ENCODE peak calls at places on chromosomes 16 and 17, in six cellular contexts. One of them, this sample, is unnamed.

GRCh38 chr16:23924138-23924537 is 88.4 kb downstream of the PRKCB start:
- DNase-seq in activated T-cell treated with anti-CD3 and anti-CD28 coated beads, Interleukin-2, amount 50 U/mL, for 72 hours: peak
- DNase-seq in retina: no peak
- DNase-seq in stimulated activated CD8-positive, alpha-beta memory T cell treated with anti-CD3 and anti-CD28 coated beads, Interleukin-7, amount 100 ng/mL, for 24 hours: no peak
- DNase-seq in COR-L47: no peak
- DNase-seq in NCI-H460: no peak
- DNase-seq in this sample: no peak

GRCh38 chr16:81545470-81546175 is 101.0 kb downstream of the CMIP start:
- DNase-seq in activated T-cell treated with anti-CD3 and anti-CD28 coated beads, Interleukin-2, amount 50 U/mL, for 72 hours: no peak
- DNase-seq in retina: no peak
- DNase-seq in stimulated activated CD8-positive, alpha-beta memory T cell treated with anti-CD3 and anti-CD28 coated beads, Interleukin-7, amount 100 ng/mL, for 24 hours: no peak
- DNase-seq in COR-L47: no peak
- DNase-seq in NCI-H460: no peak
- DNase-seq in this sample: no peak

GRCh38 chr16:914453-914852 is 56.3 kb downstream of the LMF1 start:
- DNase-seq in activated T-cell treated with anti-CD3 and anti-CD28 coated beads, Interleukin-2, amount 50 U/mL, for 72 hours: peak
- DNase-seq in retina: no peak
- DNase-seq in stimulated activated CD8-positive, alpha-beta memory T cell treated with anti-CD3 and anti-CD28 coated beads, Interleukin-7, amount 100 ng/mL, for 24 hours: no peak
- DNase-seq in COR-L47: no peak
- DNase-seq in NCI-H460: no peak
- DNase-seq in this sample: no peak

GRCh38 chr16:54028013-54028412 is 258.6 kb downstream of the IRX3 start:
- DNase-seq in activated T-cell treated with anti-CD3 and anti-CD28 coated beads, Interleukin-2, amount 50 U/mL, for 72 hours: no peak
- DNase-seq in retina: no peak
- DNase-seq in stimulated activated CD8-positive, alpha-beta memory T cell treated with anti-CD3 and anti-CD28 coated beads, Interleukin-7, amount 100 ng/mL, for 24 hours: no peak
- DNase-seq in COR-L47: no peak
- DNase-seq in NCI-H460: no peak
- DNase-seq in this sample: no peak

GRCh38 chr16:50814541-50814940 is 72.7 kb downstream of the CYLD start:
- DNase-seq in activated T-cell treated with anti-CD3 and anti-CD28 coated beads, Interleukin-2, amount 50 U/mL, for 72 hours: no peak
- DNase-seq in retina: no peak
- DNase-seq in stimulated activated CD8-positive, alpha-beta memory T cell treated with anti-CD3 and anti-CD28 coated beads, Interleukin-7, amount 100 ng/mL, for 24 hours: no peak
- DNase-seq in COR-L47: no peak
- DNase-seq in NCI-H460: no peak
- DNase-seq in this sample: no peak

GRCh38 chr17:58232707-58233156 is 5.7 kb upstream of the LPO start:
- DNase-seq in activated T-cell treated with anti-CD3 and anti-CD28 coated beads, Interleukin-2, amount 50 U/mL, for 72 hours: peak
- DNase-seq in retina: no peak
- DNase-seq in stimulated activated CD8-positive, alpha-beta memory T cell treated with anti-CD3 and anti-CD28 coated beads, Interleukin-7, amount 100 ng/mL, for 24 hours: no peak
- DNase-seq in COR-L47: no peak
- DNase-seq in NCI-H460: no peak
- DNase-seq in this sample: no peak

GRCh38 chr17:44907696-44908470 is 7.4 kb downstream of the GFAP start:
- DNase-seq in activated T-cell treated with anti-CD3 and anti-CD28 coated beads, Interleukin-2, amount 50 U/mL, for 72 hours: no peak
- DNase-seq in retina: no peak
- DNase-seq in stimulated activated CD8-positive, alpha-beta memory T cell treated with anti-CD3 and anti-CD28 coated beads, Interleukin-7, amount 100 ng/mL, for 24 hours: no peak
- DNase-seq in COR-L47: no peak
- DNase-seq in NCI-H460: no peak
- DNase-seq in this sample: no peak

GRCh38 chr16:473046-474043 is 47.9 kb downstream of the RAB11FIP3 start:
- DNase-seq in activated T-cell treated with anti-CD3 and anti-CD28 coated beads, Interleukin-2, amount 50 U/mL, for 72 hours: no peak
- DNase-seq in retina: no peak
- DNase-seq in stimulated activated CD8-positive, alpha-beta memory T cell treated with anti-CD3 and anti-CD28 coated beads, Interleukin-7, amount 100 ng/mL, for 24 hours: no peak
- DNase-seq in COR-L47: no peak
- DNase-seq in NCI-H460: no peak
- DNase-seq in this sample: no peak

GRCh38 chr16:89221604-89222003 is 4.1 kb downstream of the ZNF778 start:
- DNase-seq in activated T-cell treated with anti-CD3 and anti-CD28 coated beads, Interleukin-2, amount 50 U/mL, for 72 hours: no peak
- DNase-seq in retina: no peak
- DNase-seq in stimulated activated CD8-positive, alpha-beta memory T cell treated with anti-CD3 and anti-CD28 coated beads, Interleukin-7, amount 100 ng/mL, for 24 hours: no peak
- DNase-seq in COR-L47: no peak
- DNase-seq in NCI-H460: no peak
- DNase-seq in this sample: no peak

GRCh38 chr17:74851612-74852236 is 8.0 kb downstream of the GRIN2C start:
- DNase-seq in activated T-cell treated with anti-CD3 and anti-CD28 coated beads, Interleukin-2, amount 50 U/mL, for 72 hours: no peak
- DNase-seq in retina: no peak
- DNase-seq in stimulated activated CD8-positive, alpha-beta memory T cell treated with anti-CD3 and anti-CD28 coated beads, Interleukin-7, amount 100 ng/mL, for 24 hours: no peak
- DNase-seq in COR-L47: peak
- DNase-seq in NCI-H460: no peak
- DNase-seq in this sample: peak

GRCh38 chr17:75976175-75976848 is 2.7 kb downstream of the ACOX1 start:
- DNase-seq in activated T-cell treated with anti-CD3 and anti-CD28 coated beads, Interleukin-2, amount 50 U/mL, for 72 hours: no peak
- DNase-seq in retina: no peak
- DNase-seq in stimulated activated CD8-positive, alpha-beta memory T cell treated with anti-CD3 and anti-CD28 coated beads, Interleukin-7, amount 100 ng/mL, for 24 hours: no peak
- DNase-seq in COR-L47: no peak
- DNase-seq in NCI-H460: no peak
- DNase-seq in this sample: no peak

GRCh38 chr17:58331815-58332719 is 3.5 kb upstream of the TSPOAP1 start:
- DNase-seq in activated T-cell treated with anti-CD3 and anti-CD28 coated beads, Interleukin-2, amount 50 U/mL, for 72 hours: peak
- DNase-seq in retina: no peak
- DNase-seq in stimulated activated CD8-positive, alpha-beta memory T cell treated with anti-CD3 and anti-CD28 coated beads, Interleukin-7, amount 100 ng/mL, for 24 hours: peak
- DNase-seq in COR-L47: no peak
- DNase-seq in NCI-H460: no peak
- DNase-seq in this sample: no peak